ENCODE peak calls at places on chromosomes 11 and 22, in four cellular contexts. E is EL; K is iPS-NIHi11; S is stimulated activated CD8-positive, alpha-beta memory T cell treated with anti-CD3 and anti-CD28 coated beads, Interleukin-7, amount 100 ng/mL, for 24 hours. B is an unnamed sample.

GRCh38 chr11:64356498-64357411 is 2.2 kb upstream of the RPS6KA4 start:
- DNase-seq in S (no peak), E (peak), K (peak), B (peak)

GRCh38 chr22:20324139-20324516 is 4.3 kb upstream of the DGCR6L start:
- DNase-seq in E (no peak), K (no peak), S (no peak), B (no peak)

GRCh38 chr11:96207459-96208449 is 135.2 kb downstream of the MAML2 start:
- DNase-seq in S (no peak), E (peak), K (no peak), B (no peak)

GRCh38 chr22:40979198-40979597 is 28.0 kb downstream of the RBX1 start:
- DNase-seq in S (no peak), E (no peak), K (no peak), B (no peak)

GRCh38 chr11:66844496-66845142 is 1.4 kb downstream of the RCE1 start:
- DNase-seq in K (no peak), E (no peak), S (no peak), B (no peak)

GRCh38 chr22:30007361-30007760 is 72.9 kb upstream of the HORMAD2 start:
- DNase-seq in S (no peak), E (no peak), K (no peak), B (no peak)

GRCh38 chr11:45818961-45819605 is 14.1 kb downstream of the SLC35C1 start:
- DNase-seq in E (no peak), S (no peak), K (no peak), B (no peak)

GRCh38 chr22:29309332-29310064 is 3.0 kb downstream of the GAS2L1 start:
- DNase-seq in K (no peak), S (no peak), E (no peak), B (peak)

GRCh38 chr22:19765477-19766234 is 5.1 kb downstream of the TBX1 start:
- DNase-seq in S (no peak), K (no peak), E (no peak), B (no peak)

GRCh38 chr11:72816404-72816990 is 2.3 kb downstream of the ATG16L2 start:
- DNase-seq in S (no peak), E (no peak), K (no peak), B (no peak)

GRCh38 chr11:68855205-68855978 is 13.7 kb upstream of the CPT1A start:
- DNase-seq in K (peak), E (peak), S (no peak), B (peak)

GRCh38 chr11:45025716-45026492 is 75.2 kb upstream of the TP53I11 start:
- DNase-seq in K (no peak), S (no peak), E (no peak), B (no peak)

GRCh38 chr11:116930177-116930576 is 92.8 kb upstream of the APOA1 start:
- DNase-seq in S (no peak), K (no peak), E (no peak), B (peak)

GRCh38 chr11:110797453-110797852 is 85.2 kb upstream of the ARHGAP20 start:
- DNase-seq in S (no peak), E (no peak), K (no peak), B (peak)

GRCh38 chr11:101446238-101446637 is 137.6 kb downstream of the TRPC6 start:
- DNase-seq in E (peak), S (no peak), K (no peak), B (peak)

GRCh38 chr22:22687638-22688500 is 43.5 kb downstream of the GGTLC2 start:
- DNase-seq in E (peak), K (peak), S (no peak), B (peak)

GRCh38 chr11:134483291-134483690 is 71.2 kb upstream of the B3GAT1 start:
- DNase-seq in K (no peak), E (no peak), S (no peak), B (no peak)